ENCODE peak calls at places on chromosomes 3 and 15, in four cellular contexts. B is cardiac fibroblast, N is BE2C, S is testis. F is an unnamed sample.

GRCh38 chr3:164194842-164195241 is 883.5 kb downstream of the SI start:
- DNase-seq in B (no peak), N (no peak), S (no peak), F (no peak)

GRCh38 chr3:88807471-88808090 is 299.8 kb upstream of the EPHA3 start:
- DNase-seq in B (peak), N (no peak), S (no peak), F (peak)

GRCh38 chr3:49165771-49166751 is at the start of gene CCDC71:
- DNase-seq in B (peak), N (peak), S (peak), F (peak)

GRCh38 chr3:72630614-72631344 is 217.5 kb downstream of the SHQ1 start:
- DNase-seq in B (no peak), N (no peak), S (no peak), F (no peak)

GRCh38 chr3:39754549-39754948 is 54.9 kb upstream of the MYRIP start:
- DNase-seq in B (no peak), N (no peak), S (no peak), F (no peak)

GRCh38 chr3:15120986-15121385 is 22.0 kb upstream of the RBSN start:
- DNase-seq in B (no peak), N (no peak), S (no peak), F (no peak)

GRCh38 chr3:65996605-65997004 is 42.1 kb downstream of the MAGI1 start:
- DNase-seq in B (peak), N (no peak), S (no peak), F (no peak)

GRCh38 chr3:14858105-14858504 is 39.3 kb downstream of the FGD5 start:
- DNase-seq in B (no peak), N (no peak), S (no peak), F (no peak)

GRCh38 chr3:46908294-46908985 is 30.9 kb downstream of the PTH1R start:
- DNase-seq in B (peak), N (no peak), S (no peak), F (peak)

GRCh38 chr3:180624714-180625113 is 22.8 kb downstream of the TTC14 start:
- DNase-seq in B (no peak), N (no peak), S (no peak), F (no peak)

GRCh38 chr3:129528589-129529100 is at the start of gene RHO:
- DNase-seq in B (no peak), N (no peak), S (no peak), F (no peak)

GRCh38 chr3:177199206-177199765 is 2.0 kb upstream of the TBL1XR1 start:
- DNase-seq in B (no peak), N (no peak), S (no peak), F (no peak)

DNA sequence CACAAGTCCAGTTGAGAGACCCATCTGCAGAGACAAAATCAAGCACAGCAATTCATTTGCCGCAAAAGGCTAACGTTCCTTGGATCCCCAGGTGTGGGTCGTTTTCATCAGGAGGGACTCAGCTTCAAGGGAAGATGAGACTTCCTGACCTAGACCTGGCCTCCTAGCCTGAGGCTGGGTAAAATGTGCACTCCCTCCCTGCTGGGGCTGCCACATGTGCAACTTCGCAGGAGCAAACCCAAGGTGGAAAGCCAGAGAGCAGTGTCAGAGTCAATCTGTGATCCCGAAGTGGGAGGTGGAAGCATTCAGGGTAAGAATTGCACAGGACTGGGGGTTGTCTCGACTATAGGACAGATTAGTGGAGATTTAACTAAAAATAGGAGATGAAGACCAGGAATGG is 164.7 kb upstream of the UMPS start:
- DNase-seq in B (no peak), N (no peak), S (no peak), F (no peak)
- H3K4me3 ChIP-seq in B (no peak), N (no peak), S (no peak), F (no peak)

GRCh38 chr3:64814360-64814759 is 126.6 kb upstream of the ADAMTS9 start:
- DNase-seq in B (no peak), N (no peak), S (peak), F (no peak)

GRCh38 chr3:64815691-64816225 is 128.0 kb upstream of the ADAMTS9 start:
- DNase-seq in B (peak), N (peak), S (no peak), F (peak)

GRCh38 chr3:64818196-64818595 is 130.4 kb upstream of the ADAMTS9 start:
- DNase-seq in B (peak), N (no peak), S (no peak), F (no peak)

GRCh38 chr3:64815195-64815627 is 127.4 kb upstream of the ADAMTS9 start:
- DNase-seq in B (peak), N (peak), S (no peak), F (peak)
- TF ChIP-seq CTCF in B (no peak), N (no peak), S (no peak), F (no peak)

GRCh38 chr3:156641261-156641975 is 33.0 kb upstream of the TIPARP start:
- DNase-seq in B (no peak), N (no peak), S (no peak), F (no peak)

GRCh38 chr3:156644958-156645357 is 29.4 kb upstream of the TIPARP start:
- DNase-seq in B (no peak), N (no peak), S (no peak), F (no peak)

GRCh38 chr3:156643729-156644389 is 30.5 kb upstream of the TIPARP start:
- DNase-seq in B (peak), N (no peak), S (no peak), F (peak)

GRCh38 chr3:156639414-156640023 is 34.9 kb upstream of the TIPARP start:
- DNase-seq in B (no peak), N (no peak), S (no peak), F (no peak)

DNA sequence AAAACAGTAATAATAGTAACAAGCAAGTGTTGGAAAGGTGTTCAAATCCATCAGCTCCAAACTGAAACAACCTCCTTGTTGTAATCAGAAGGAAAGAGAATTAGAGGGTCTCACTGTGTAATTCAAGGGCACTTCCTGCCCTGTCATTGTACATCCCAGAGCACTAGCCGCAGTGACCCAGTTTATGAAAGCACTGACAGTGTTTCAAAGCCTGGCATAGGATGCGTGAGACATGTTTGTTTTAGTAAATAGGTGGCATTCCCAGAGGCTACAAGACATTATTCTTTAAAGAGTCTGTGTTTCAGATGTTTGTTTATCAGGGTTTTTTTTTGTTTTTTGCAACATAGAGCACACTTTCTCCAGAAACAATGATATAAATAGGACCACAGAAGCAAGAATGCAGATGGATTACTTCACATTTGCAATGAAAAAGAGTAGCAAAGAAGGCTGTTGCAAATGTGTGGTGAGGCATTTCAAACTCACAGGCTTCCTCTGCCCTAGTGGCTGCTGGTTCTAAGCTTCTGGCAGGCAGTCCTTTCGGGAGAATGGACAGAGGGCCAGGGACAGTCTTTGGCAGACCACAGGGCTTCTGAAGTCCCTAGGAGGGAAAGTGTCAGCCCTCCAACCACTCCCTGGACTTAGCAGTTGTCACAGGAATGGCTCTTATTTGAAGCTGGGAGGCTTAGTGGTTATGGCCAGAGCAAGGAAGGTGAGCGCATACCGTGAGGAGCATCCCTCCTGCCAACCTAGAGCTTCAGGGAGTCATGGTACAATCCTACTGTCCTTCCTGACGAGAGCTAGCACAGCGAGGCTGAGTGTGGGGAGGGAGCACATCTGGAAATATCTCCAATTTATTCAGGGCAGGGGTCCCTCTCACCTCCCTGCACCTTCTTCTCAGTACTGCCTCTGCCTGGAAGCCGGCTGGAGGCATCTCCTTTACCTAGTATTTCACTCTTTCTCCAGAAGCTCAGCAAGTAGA is 31.4 kb upstream of the TIPARP start:
- DNase-seq in B (no peak), N (no peak), S (no peak), F (no peak)
- H3K4me3 ChIP-seq in B (no peak), N (no peak), S (no peak), F (no peak)

DNA sequence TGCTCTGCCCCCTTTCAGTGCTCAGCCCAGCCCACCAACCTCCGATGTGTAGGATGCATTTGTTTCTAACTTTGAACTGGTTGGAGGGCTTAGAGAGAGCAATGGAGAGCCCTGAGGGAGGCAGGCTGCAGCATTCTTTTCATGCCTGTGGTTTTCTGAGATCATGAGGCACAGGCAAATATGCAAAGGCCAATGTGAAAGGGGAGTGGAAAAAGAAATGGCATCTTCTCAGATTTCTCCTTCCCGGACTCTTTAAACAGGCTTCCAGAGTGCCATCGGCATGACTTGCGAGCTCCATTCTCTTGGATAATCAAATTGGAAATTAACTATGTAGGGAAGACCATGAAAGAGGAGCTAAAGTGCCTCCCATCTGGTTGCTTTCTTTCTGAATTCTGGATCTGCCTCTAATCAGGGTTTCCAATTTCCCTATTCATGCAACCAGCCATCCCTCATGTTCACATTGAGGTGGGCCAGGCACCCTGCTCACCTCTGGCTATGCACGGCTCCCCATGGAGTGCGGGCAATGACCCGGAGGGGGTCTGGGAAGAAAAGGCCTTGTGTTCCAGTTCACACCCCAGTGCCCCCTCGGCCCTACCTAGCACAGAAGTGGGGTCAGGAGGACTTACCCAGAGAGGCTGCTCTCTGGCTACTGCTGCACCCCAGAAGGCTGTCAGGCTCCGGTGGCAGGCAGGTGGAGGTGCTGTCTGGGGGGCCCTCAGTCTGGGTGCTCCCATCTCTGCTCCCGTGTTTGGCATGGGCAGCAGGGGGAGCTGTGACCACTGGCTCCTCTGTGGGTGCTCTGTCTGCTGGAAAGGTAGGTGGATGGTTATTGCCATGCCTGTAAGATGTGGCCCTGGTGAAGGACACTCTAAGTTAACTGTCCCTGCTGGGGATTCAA is 16.1 kb downstream of the AMOTL2 start:
- DNase-seq in B (peak), N (peak), S (peak), F (peak)
- TF ChIP-seq CTCF in B (peak), N (peak), S (no peak), F (peak)

GRCh38 chr3:140298569-140299070 is 363.6 kb downstream of the CLSTN2 start:
- DNase-seq in B (no peak), N (no peak), S (no peak), F (no peak)
- H3K4me3 ChIP-seq in B (no peak), N (no peak), S (no peak), F (no peak)

GRCh38 chr15:32881528-32881927 is 163.7 kb downstream of the GREM1 start:
- DNase-seq in B (no peak), N (no peak), S (no peak), F (no peak)
- TF ChIP-seq CTCF in B (no peak), N (no peak), S (no peak), F (no peak)

GRCh38 chr3:186303985-186304384 is 58.0 kb downstream of the DGKG start:
- DNase-seq in B (no peak), N (peak), S (no peak), F (no peak)
- H3K4me3 ChIP-seq in B (no peak), N (no peak), S (no peak), F (no peak)

F was measured in fibroblast of villous mesenchyme.